ENCODE peak calls at places on chromosomes 16 and 17, in four cellular contexts. One of them, this sample, is unnamed.

GRCh38 chr17:27207073-27207511 is 86.8 kb upstream of the WSB1 start:
- DNase-seq in tibial artery: no peak
- DNase-seq in sigmoid colon: no peak
- DNase-seq in CD4-positive, alpha-beta T cell: no peak
- DNase-seq in this sample: no peak

GRCh38 chr16:5615868-5616642 is 518.5 kb upstream of the EEF2KMT start:
- DNase-seq in tibial artery: no peak
- DNase-seq in CD4-positive, alpha-beta T cell: peak
- DNase-seq in sigmoid colon: peak
- DNase-seq in this sample: peak

GRCh38 chr17:64002658-64003525 is 4.7 kb downstream of the PRR29 start:
- DNase-seq in tibial artery: no peak
- DNase-seq in sigmoid colon: peak
- DNase-seq in CD4-positive, alpha-beta T cell: no peak
- DNase-seq in this sample: no peak

GRCh38 chr17:47850692-47851573 is at the start of gene SP6:
- DNase-seq in CD4-positive, alpha-beta T cell: peak
- DNase-seq in tibial artery: no peak
- DNase-seq in sigmoid colon: no peak
- DNase-seq in this sample: peak

GRCh38 chr16:89956511-89957213 is 8.1 kb downstream of the DEF8 start:
- DNase-seq in sigmoid colon: no peak
- DNase-seq in tibial artery: no peak
- DNase-seq in CD4-positive, alpha-beta T cell: no peak
- DNase-seq in this sample: peak

GRCh38 chr16:3095869-3096268 is 3.2 kb downstream of the ZSCAN10 start:
- DNase-seq in tibial artery: no peak
- DNase-seq in sigmoid colon: no peak
- DNase-seq in CD4-positive, alpha-beta T cell: peak
- DNase-seq in this sample: no peak

GRCh38 chr17:12856451-12856850 is 67.2 kb downstream of the ARHGAP44 start:
- DNase-seq in CD4-positive, alpha-beta T cell: no peak
- DNase-seq in sigmoid colon: no peak
- DNase-seq in tibial artery: no peak
- DNase-seq in this sample: no peak

GRCh38 chr17:11642655-11643054 is 44.4 kb downstream of the DNAH9 start:
- DNase-seq in sigmoid colon: no peak
- DNase-seq in CD4-positive, alpha-beta T cell: no peak
- DNase-seq in tibial artery: no peak
- DNase-seq in this sample: no peak

GRCh38 chr17:8503368-8503767 is 67.7 kb downstream of the NDEL1 start:
- DNase-seq in CD4-positive, alpha-beta T cell: no peak
- DNase-seq in tibial artery: peak
- DNase-seq in sigmoid colon: no peak
- DNase-seq in this sample: no peak

GRCh38 chr17:57757735-57758134 is 12.6 kb upstream of the CCDC182 start:
- DNase-seq in sigmoid colon: no peak
- DNase-seq in CD4-positive, alpha-beta T cell: no peak
- DNase-seq in tibial artery: no peak
- DNase-seq in this sample: no peak

GRCh38 chr17:55177159-55177913 is 87.4 kb upstream of the HLF start:
- DNase-seq in CD4-positive, alpha-beta T cell: no peak
- DNase-seq in sigmoid colon: no peak
- DNase-seq in tibial artery: no peak
- DNase-seq in this sample: no peak
- TF ChIP-seq CTCF in CD4-positive, alpha-beta T cell: no peak
- TF ChIP-seq CTCF in sigmoid colon: no peak
- TF ChIP-seq CTCF in tibial artery: no peak
- TF ChIP-seq CTCF in this sample: no peak

GRCh38 chr17:900336-900735 is 79.2 kb downstream of the NXN start:
- DNase-seq in sigmoid colon: no peak
- DNase-seq in tibial artery: no peak
- DNase-seq in CD4-positive, alpha-beta T cell: no peak
- DNase-seq in this sample: no peak

GRCh38 chr17:902463-902862 is 77.1 kb downstream of the NXN start:
- DNase-seq in sigmoid colon: no peak
- DNase-seq in tibial artery: no peak
- DNase-seq in CD4-positive, alpha-beta T cell: no peak
- DNase-seq in this sample: no peak

GRCh38 chr17:897970-898619 is 81.5 kb downstream of the NXN start:
- DNase-seq in tibial artery: no peak
- DNase-seq in CD4-positive, alpha-beta T cell: no peak
- DNase-seq in sigmoid colon: no peak
- DNase-seq in this sample: no peak

GRCh38 chr17:896439-896838 is 83.1 kb downstream of the NXN start:
- DNase-seq in CD4-positive, alpha-beta T cell: no peak
- DNase-seq in sigmoid colon: no peak
- DNase-seq in tibial artery: no peak
- DNase-seq in this sample: no peak

DNA sequence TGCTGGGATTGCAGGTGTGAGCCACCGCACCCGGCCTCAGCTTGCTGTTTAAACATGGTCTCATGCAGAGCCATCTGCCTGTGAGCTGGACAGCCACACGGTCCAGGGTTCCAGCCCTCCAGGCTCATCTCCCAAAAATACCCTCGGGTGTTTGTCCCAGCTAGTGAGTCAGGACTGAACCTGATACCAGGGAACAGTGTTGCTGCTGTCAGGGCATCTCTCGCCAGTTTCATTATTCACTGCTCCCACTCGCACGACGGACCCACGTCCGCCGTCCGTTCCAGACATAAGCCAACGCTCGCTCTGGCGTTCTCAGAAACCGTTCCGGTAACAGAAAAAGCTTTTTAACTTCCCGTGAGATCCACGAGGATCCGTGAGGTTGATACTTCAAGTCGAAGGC is 77.6 kb downstream of the NXN start:
- DNase-seq in sigmoid colon: no peak
- DNase-seq in CD4-positive, alpha-beta T cell: no peak
- DNase-seq in tibial artery: no peak
- DNase-seq in this sample: no peak
- H3K27ac ChIP-seq in sigmoid colon: peak
- H3K27ac ChIP-seq in CD4-positive, alpha-beta T cell: no peak
- H3K27ac ChIP-seq in tibial artery: peak
- H3K27ac ChIP-seq in this sample: peak

DNA sequence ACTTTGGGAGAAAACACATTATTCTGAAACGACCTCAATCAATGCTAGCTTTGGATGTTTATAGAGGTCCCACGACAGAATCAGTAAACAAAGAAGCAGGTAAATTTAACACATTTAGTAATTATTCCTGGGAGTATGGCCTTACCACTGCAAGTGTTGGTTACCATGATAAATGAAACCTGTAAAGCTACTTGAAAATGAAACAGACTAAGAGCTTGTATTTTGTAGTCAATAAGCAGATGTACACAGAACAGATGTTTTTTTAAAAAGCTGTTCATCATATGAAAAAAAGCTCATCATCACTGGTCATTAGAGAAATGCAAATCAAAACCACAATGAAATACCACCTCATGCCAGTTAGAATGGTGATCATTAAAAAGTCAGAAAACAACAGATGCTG is 295.3 kb upstream of the XYLT1 start:
- DNase-seq in tibial artery: no peak
- DNase-seq in CD4-positive, alpha-beta T cell: no peak
- DNase-seq in sigmoid colon: no peak
- DNase-seq in this sample: no peak
- TF ChIP-seq CTCF in tibial artery: no peak
- TF ChIP-seq CTCF in CD4-positive, alpha-beta T cell: no peak
- TF ChIP-seq CTCF in sigmoid colon: no peak
- TF ChIP-seq CTCF in this sample: no peak

GRCh38 chr17:21376835-21377690 is 906 bp downstream of the KCNJ12 start:
- DNase-seq in tibial artery: no peak
- DNase-seq in CD4-positive, alpha-beta T cell: no peak
- DNase-seq in sigmoid colon: no peak
- DNase-seq in this sample: no peak

GRCh38 chr17:21378553-21378952 is 2.4 kb downstream of the KCNJ12 start:
- DNase-seq in CD4-positive, alpha-beta T cell: no peak
- DNase-seq in tibial artery: no peak
- DNase-seq in sigmoid colon: no peak
- DNase-seq in this sample: no peak

GRCh38 chr17:21379080-21379711 is 3.0 kb downstream of the KCNJ12 start:
- DNase-seq in tibial artery: no peak
- DNase-seq in sigmoid colon: no peak
- DNase-seq in CD4-positive, alpha-beta T cell: no peak
- DNase-seq in this sample: peak

GRCh38 chr17:21376585-21376834 is 353 bp downstream of the KCNJ12 start:
- DNase-seq in CD4-positive, alpha-beta T cell: no peak
- DNase-seq in tibial artery: no peak
- DNase-seq in sigmoid colon: no peak
- DNase-seq in this sample: no peak

GRCh38 chr17:21377821-21378396 is 1.8 kb downstream of the KCNJ12 start:
- DNase-seq in CD4-positive, alpha-beta T cell: no peak
- DNase-seq in tibial artery: no peak
- DNase-seq in sigmoid colon: no peak
- DNase-seq in this sample: peak
- H3K27ac ChIP-seq in CD4-positive, alpha-beta T cell: no peak
- H3K27ac ChIP-seq in tibial artery: no peak
- H3K27ac ChIP-seq in sigmoid colon: no peak
- H3K27ac ChIP-seq in this sample: no peak

GRCh38 chr16:17972460-17972943 is 364.0 kb downstream of the NPIPA8 start:
- DNase-seq in CD4-positive, alpha-beta T cell: no peak
- DNase-seq in tibial artery: no peak
- DNase-seq in sigmoid colon: no peak
- DNase-seq in this sample: no peak

GRCh38 chr16:17970366-17970765 is 366.2 kb downstream of the NPIPA8 start:
- DNase-seq in sigmoid colon: no peak
- DNase-seq in tibial artery: no peak
- DNase-seq in CD4-positive, alpha-beta T cell: no peak
- DNase-seq in this sample: no peak

GRCh38 chr16:17965131-17965530 is 371.4 kb downstream of the NPIPA8 start:
- DNase-seq in sigmoid colon: no peak
- DNase-seq in tibial artery: no peak
- DNase-seq in CD4-positive, alpha-beta T cell: no peak
- DNase-seq in this sample: no peak

DNA sequence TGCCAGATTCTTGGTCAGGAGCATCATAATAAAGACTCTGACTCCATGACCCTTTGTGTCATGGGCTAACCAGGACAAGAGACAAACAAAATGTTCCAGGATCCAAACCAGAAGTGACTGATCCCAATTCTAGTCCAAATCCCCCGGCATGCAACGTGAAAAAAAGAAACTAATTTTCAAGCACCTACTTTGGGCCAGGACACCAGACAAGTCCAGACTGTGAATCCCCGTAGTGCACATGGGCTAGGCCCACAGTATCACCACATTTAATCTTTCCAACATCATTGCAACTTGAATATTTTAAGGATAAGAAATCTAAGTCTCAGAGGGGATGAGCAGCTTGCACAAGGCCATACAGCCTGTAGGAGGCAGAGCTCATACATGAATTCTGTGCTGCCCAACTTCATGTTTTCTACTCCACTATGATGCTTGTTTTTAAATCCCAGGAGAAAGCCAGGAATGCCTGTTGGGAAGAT is 365.7 kb downstream of the NPIPA8 start:
- DNase-seq in tibial artery: peak
- DNase-seq in sigmoid colon: no peak
- DNase-seq in CD4-positive, alpha-beta T cell: no peak
- DNase-seq in this sample: no peak
- TF ChIP-seq CTCF in tibial artery: no peak
- TF ChIP-seq CTCF in sigmoid colon: no peak
- TF ChIP-seq CTCF in CD4-positive, alpha-beta T cell: no peak
- TF ChIP-seq CTCF in this sample: no peak

GRCh38 chr17:16197276-16197675 is 18.1 kb downstream of the NCOR1 start:
- DNase-seq in CD4-positive, alpha-beta T cell: no peak
- DNase-seq in sigmoid colon: no peak
- DNase-seq in tibial artery: no peak
- DNase-seq in this sample: no peak

GRCh38 chr17:16187642-16188041 is 27.7 kb downstream of the NCOR1 start:
- DNase-seq in CD4-positive, alpha-beta T cell: no peak
- DNase-seq in sigmoid colon: no peak
- DNase-seq in tibial artery: no peak
- DNase-seq in this sample: no peak

GRCh38 chr17:16189791-16190348 is 25.5 kb downstream of the NCOR1 start:
- DNase-seq in sigmoid colon: no peak
- DNase-seq in CD4-positive, alpha-beta T cell: no peak
- DNase-seq in tibial artery: no peak
- DNase-seq in this sample: no peak

GRCh38 chr17:16190703-16191360 is 24.5 kb downstream of the NCOR1 start:
- DNase-seq in CD4-positive, alpha-beta T cell: no peak
- DNase-seq in tibial artery: no peak
- DNase-seq in sigmoid colon: no peak
- DNase-seq in this sample: no peak

DNA sequence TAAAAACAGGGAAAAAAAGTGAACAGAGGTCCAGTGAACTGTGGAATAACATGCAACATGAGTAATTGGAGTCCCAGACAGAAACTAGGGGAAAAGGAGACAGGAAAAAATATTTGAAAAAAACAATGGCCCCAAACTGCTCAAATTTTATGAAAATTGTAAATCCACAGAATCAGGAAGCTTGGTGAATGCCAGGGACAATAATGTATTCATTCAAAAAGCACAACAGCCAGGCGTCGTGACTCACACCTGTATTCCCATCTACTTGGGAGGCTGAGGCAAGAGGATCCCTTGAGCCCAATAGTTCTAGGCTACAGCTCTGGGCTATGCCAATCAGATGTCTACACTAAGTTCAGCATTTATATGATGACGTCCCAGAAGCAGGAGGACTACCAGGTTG is 23.7 kb downstream of the NCOR1 start:
- DNase-seq in CD4-positive, alpha-beta T cell: no peak
- DNase-seq in tibial artery: no peak
- DNase-seq in sigmoid colon: no peak
- DNase-seq in this sample: no peak
- H3K27ac ChIP-seq in CD4-positive, alpha-beta T cell: no peak
- H3K27ac ChIP-seq in tibial artery: no peak
- H3K27ac ChIP-seq in sigmoid colon: no peak
- H3K27ac ChIP-seq in this sample: no peak

GRCh38 chr17:78715876-78716275 is 66.2 kb downstream of the CYTH1 start:
- DNase-seq in tibial artery: no peak
- DNase-seq in CD4-positive, alpha-beta T cell: no peak
- DNase-seq in sigmoid colon: no peak
- DNase-seq in this sample: no peak

GRCh38 chr17:78717431-78717980 is 64.6 kb downstream of the CYTH1 start:
- DNase-seq in CD4-positive, alpha-beta T cell: no peak
- DNase-seq in tibial artery: no peak
- DNase-seq in sigmoid colon: peak
- DNase-seq in this sample: no peak

GRCh38 chr17:78716292-78716691 is 65.8 kb downstream of the CYTH1 start:
- DNase-seq in CD4-positive, alpha-beta T cell: no peak
- DNase-seq in sigmoid colon: no peak
- DNase-seq in tibial artery: no peak
- DNase-seq in this sample: no peak

GRCh38 chr17:78715000-78715771 is 66.9 kb downstream of the CYTH1 start:
- DNase-seq in tibial artery: no peak
- DNase-seq in sigmoid colon: no peak
- DNase-seq in CD4-positive, alpha-beta T cell: no peak
- DNase-seq in this sample: no peak

DNA sequence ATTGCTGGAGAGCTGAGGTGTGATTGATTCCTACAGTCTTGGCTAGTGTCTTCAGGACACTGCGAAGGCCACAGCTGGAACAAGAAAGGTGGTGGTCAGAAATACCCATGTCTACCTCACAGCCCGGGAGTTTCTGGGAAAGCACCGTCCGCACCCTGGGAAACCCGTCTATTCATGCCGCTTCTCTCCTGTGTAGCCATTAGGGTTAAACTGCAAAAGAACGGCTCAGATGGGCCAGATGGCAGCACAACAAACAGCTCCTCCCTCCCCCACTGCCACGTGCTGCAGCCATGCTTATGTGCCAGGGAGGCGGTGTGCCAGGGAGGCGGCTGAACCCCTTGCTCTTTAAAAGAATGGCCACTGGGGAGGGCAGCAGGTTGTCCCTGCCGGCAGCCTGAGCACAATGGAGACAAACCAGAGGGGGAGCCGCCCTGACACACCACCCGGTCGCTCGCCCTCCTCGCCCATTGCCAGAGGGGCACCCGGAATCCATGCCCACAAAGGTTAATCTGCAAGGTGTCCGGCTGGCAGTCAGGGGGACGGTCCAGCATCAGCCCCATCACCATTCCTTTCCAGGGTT is 65.2 kb downstream of the CYTH1 start:
- DNase-seq in sigmoid colon: peak
- DNase-seq in CD4-positive, alpha-beta T cell: peak
- DNase-seq in tibial artery: peak
- DNase-seq in this sample: peak
- TF ChIP-seq CTCF in sigmoid colon: no peak
- TF ChIP-seq CTCF in CD4-positive, alpha-beta T cell: no peak
- TF ChIP-seq CTCF in tibial artery: no peak
- TF ChIP-seq CTCF in this sample: no peak